ENCODE peak calls at places on chromosomes 12 and 14, in four cellular contexts. K, I, H and Y are unnamed samples.

GRCh38 chr14:100783630-100784321 is 42.1 kb upstream of the MEG3 start:
- DNase-seq in K (no peak), I (no peak), H (no peak), Y (no peak)

GRCh38 chr12:47383942-47384341 is 304.2 kb upstream of the AMIGO2 start:
- DNase-seq in K (no peak), I (no peak), H (no peak), Y (peak; percentile 28)

GRCh38 chr14:101562659-101563351 is 1.5 kb downstream of the DIO3 start:
- DNase-seq in K (no peak), I (no peak), H (no peak), Y (no peak)

GRCh38 chr14:50813544-50813863 is 17.5 kb downstream of the NIN start:
- DNase-seq in K (no peak), I (no peak), H (no peak), Y (no peak)

GRCh38 chr12:93825926-93826599 is 148.9 kb downstream of the CRADD start:
- DNase-seq in K (no peak), I (no peak), H (no peak), Y (peak; percentile 51)

GRCh38 chr12:54147606-54148005 is 41.2 kb downstream of the SMUG1 start:
- DNase-seq in K (no peak), I (no peak), H (no peak), Y (no peak)

GRCh38 chr14:72311116-72311515 is 378.9 kb downstream of the RGS6 start:
- DNase-seq in K (no peak), I (no peak), H (no peak), Y (no peak)

GRCh38 chr14:60721331-60722162 is 2.6 kb downstream of the SIX4 start:
- DNase-seq in K (no peak), I (peak; percentile 88), H (peak; percentile 38), Y (peak; percentile 68)

GRCh38 chr12:115571027-115571426 is 706.5 kb downstream of the MED13L start:
- DNase-seq in K (no peak), I (no peak), H (no peak), Y (no peak)
- H3K4me3 ChIP-seq in K (no peak overlapping the region), I (no peak overlapping the region), H (no peak overlapping the region), Y (no peak overlapping the region)

DNA sequence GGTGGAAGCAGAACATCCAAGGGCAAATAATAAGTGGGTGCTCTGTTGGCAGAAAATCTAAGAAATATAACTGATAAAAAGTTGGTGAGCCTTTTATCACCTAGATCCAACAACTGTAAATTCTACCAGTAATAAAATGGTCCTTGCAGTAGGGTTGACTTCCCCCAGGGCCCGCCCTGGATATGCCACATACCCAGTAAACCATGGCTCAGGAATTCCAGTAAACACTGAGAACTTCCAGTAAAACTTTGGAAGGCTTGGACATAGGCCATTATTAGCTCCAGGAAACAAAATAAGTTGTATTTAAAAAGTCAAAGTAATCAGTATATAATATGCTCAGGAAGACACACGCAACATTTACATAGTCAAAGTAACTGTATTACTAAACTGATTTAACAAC is 402.2 kb downstream of the BCAT1 start:
- DNase-seq in K (no peak), I (no peak), H (no peak), Y (no peak)
- TF ChIP-seq CTCF in K (no peak), I (no peak), H (no peak), Y (no peak)

GRCh38 chr12:32296541-32296940 is 102.8 kb upstream of the FGD4 start:
- DNase-seq in K (no peak), I (no peak), H (no peak), Y (peak; percentile 58)
- H3K4me3 ChIP-seq in K (no peak overlapping the region), I (no peak overlapping the region), H (no peak overlapping the region), Y (no peak overlapping the region)

GRCh38 chr14:59199205-59199604 is 10.7 kb downstream of the DAAM1 start:
- DNase-seq in K (no peak), I (no peak), H (no peak), Y (no peak)
- TF ChIP-seq CTCF in K (no peak), I (peak; percentile 35), H (no peak), Y (no peak)

DNA sequence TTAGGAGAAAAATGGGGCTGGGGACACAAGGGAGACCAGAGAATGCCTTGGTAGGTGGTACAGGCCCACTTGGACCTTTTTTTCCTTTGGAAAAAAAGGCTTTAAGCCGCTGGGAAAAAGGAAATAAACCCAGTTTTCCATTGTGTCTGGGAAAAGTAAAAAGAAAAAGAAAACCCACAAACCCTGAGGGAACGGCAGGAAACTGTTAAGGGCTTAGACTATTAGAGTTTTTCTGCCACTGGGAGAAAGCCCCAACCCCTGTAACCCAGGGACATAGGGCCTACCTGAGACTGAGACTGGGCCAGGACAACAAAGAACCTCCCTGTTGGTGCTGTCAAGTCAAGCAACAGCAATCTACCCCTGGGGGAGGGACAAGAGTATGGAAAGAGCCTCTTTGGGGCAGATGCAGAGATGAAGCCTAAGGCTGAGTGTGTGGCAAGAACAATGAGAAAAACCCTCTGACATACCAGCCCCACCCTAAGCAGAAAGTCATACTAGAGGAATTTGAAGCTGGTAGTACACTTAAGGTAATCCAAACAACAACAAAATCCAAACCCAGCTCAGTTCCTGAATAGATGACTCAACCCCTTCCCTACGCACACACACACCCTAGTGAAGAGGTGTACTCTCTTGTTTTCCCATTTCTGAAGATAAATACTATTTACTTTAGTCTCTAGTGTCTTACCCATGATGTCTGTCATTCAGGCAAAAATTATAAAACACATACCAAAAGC is 22.8 kb downstream of the ATF1 start:
- DNase-seq in K (no peak), I (no peak), H (no peak), Y (peak; percentile 96)
- H3K4me3 ChIP-seq in K (no peak overlapping the region), I (no peak overlapping the region), H (no peak overlapping the region), Y (no peak overlapping the region)

GRCh38 chr12:80316141-80316700 is 127.8 kb upstream of the PTPRQ start:
- DNase-seq in K (no peak), I (no peak), H (no peak), Y (no peak)

GRCh38 chr12:80314741-80315140 is 129.3 kb upstream of the PTPRQ start:
- DNase-seq in K (no peak), I (no peak), H (no peak), Y (no peak)

GRCh38 chr12:80317899-80318298 is 126.1 kb upstream of the PTPRQ start:
- DNase-seq in K (no peak), I (no peak), H (no peak), Y (no peak)

GRCh38 chr12:80313184-80313583 is 130.9 kb upstream of the PTPRQ start:
- DNase-seq in K (no peak), I (no peak), H (no peak), Y (peak; percentile 8)
- TF ChIP-seq CTCF in K (no peak), I (no peak), H (no peak), Y (peak; percentile 22)